ENCODE peak calls at places on chromosomes 7 and 10, in ten cellular contexts. Z, W, R, E, V, G, B, Q, O and U are unnamed samples.

GRCh38 chr7:47787249-47788069 is 160.8 kb downstream of the PKD1L1 start:
- DNase-seq in V (no peak), Q (no peak), R (no peak), E (no peak), G (no peak), O (no peak), Z (no peak), W (no peak), B (no peak), U (no peak)

GRCh38 chr7:33904680-33905388 is 505 bp upstream of the BMPER start:
- DNase-seq in V (no peak), E (peak; percentile 69), W (peak; percentile 40), Z (peak; percentile 55), R (no peak), B (no peak), O (peak; percentile 53), G (no peak), Q (peak; percentile 72), U (peak; percentile 79)

GRCh38 chr7:56046728-56047445 is 4.4 kb downstream of the PSPH start:
- DNase-seq in E (no peak), O (no peak), Q (peak; percentile 94), Z (no peak), V (no peak), W (peak; percentile 44), B (peak; percentile 72), G (no peak), R (no peak), U (peak; percentile 91)

GRCh38 chr7:46202379-46202778 is 281.3 kb upstream of the IGFBP3 start:
- DNase-seq in Q (no peak), V (no peak), W (no peak), G (no peak), Z (no peak), B (no peak), R (no peak), E (no peak), O (no peak), U (peak; percentile 26)

GRCh38 chr10:116147162-116147906 is 125.7 kb downstream of the GFRA1 start:
- DNase-seq in B (no peak), O (peak; percentile 12), G (no peak), W (no peak), Z (no peak), V (no peak), E (no peak), Q (no peak), R (no peak), U (no peak)

GRCh38 chr10:71280825-71281224 is 38.2 kb upstream of the SLC29A3 start:
- DNase-seq in E (no peak), R (no peak), B (no peak), Z (no peak), O (no peak), W (no peak), Q (no peak), G (no peak), V (no peak), U (no peak)

GRCh38 chr10:46094931-46095755 is 49.1 kb upstream of the MSMB start:
- DNase-seq in B (no peak), O (no peak), Z (peak; percentile 50), V (no peak), R (peak; percentile 28), G (no peak), W (no peak), Q (no peak), E (no peak), U (no peak)

GRCh38 chr7:80699030-80699638 is 60.7 kb downstream of the CD36 start:
- DNase-seq in E (no peak), G (no peak), B (no peak), V (no peak), O (peak; percentile 55), Q (peak; percentile 53), R (peak; percentile 41), Z (no peak), W (no peak), U (peak; percentile 71)

GRCh38 chr7:99679032-99679399 is 780 bp downstream of the CYP3A5 start:
- DNase-seq in V (no peak), O (no peak), R (no peak), B (no peak), G (no peak), W (peak; percentile 32), Z (no peak), E (no peak), Q (peak; percentile 14), U (no peak)

GRCh38 chr10:49187950-49188761 is at the start of gene TMEM273:
- DNase-seq in G (no peak), Z (peak; percentile 84), O (peak; percentile 59), V (no peak), W (peak; percentile 49), B (no peak), Q (no peak), E (peak; percentile 84), R (peak; percentile 83), U (no peak)

GRCh38 chr7:4479367-4480039 is 202.6 kb upstream of the FOXK1 start:
- DNase-seq in B (no peak), R (peak; percentile 51), Q (no peak), W (no peak), V (no peak), E (no peak), G (no peak), Z (no peak), O (peak; percentile 50), U (peak; percentile 79)

GRCh38 chr10:35843524-35844171 is 201.6 kb upstream of the FZD8 start:
- DNase-seq in G (no peak), E (no peak), O (no peak), Z (no peak), R (no peak), W (peak; percentile 34), V (no peak), Q (no peak), B (no peak), U (peak; percentile 32)

GRCh38 chr7:90957883-90958282 is 306.4 kb upstream of the FZD1 start:
- DNase-seq in B (no peak), G (no peak), O (no peak), Q (no peak), Z (no peak), R (no peak), W (no peak), E (no peak), V (no peak), U (peak; percentile 55)

GRCh38 chr10:42988517-42989395 is 88.1 kb upstream of the RET start:
- DNase-seq in E (no peak), Q (no peak), B (no peak), G (no peak), Z (no peak), V (no peak), W (no peak), O (no peak), R (no peak), U (no peak)

GRCh38 chr7:58316-58715 is 134.1 kb upstream of the FAM20C start:
- DNase-seq in W (no peak), O (no peak), V (no peak), R (no peak), G (no peak), E (no peak), Z (peak; percentile 8), Q (no peak), B (no peak), U (no peak)

DNA sequence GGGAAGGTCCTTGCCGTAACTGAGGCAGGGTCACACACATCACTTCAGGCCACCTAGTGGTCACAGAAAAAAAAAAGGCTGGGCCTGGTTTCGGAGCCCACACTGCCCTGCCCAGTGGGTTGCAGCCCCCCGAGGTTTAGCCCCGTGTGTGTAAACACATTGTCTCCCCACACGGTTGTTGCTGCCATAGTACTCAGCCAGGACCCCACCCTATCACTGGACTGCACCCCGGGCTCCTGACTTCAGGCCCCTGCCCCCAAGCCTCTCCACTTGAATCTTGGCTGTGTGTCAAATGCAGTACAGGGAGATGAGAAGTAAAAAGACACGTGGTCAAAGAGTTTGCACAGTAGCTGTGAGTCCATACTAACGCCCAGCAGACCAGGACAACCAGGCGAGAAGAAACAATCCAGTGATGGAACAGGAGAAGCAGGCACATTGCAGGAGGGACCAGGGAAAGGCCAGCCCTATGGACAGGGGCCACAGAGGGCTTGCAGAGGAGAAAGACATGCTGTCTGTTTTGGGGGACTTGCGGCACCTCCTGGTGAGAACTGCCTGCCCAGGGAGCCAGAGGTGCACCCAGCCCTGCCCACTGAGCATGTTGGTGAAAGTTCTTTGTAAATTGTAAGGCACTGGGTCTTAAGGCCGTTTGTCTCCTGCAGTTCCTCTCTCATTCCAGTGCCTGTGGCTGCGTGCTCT is 91.3 kb upstream of the MACROH2A2 start:
- DNase-seq in Z (no peak), O (no peak), E (no peak), V (no peak), W (peak; percentile 16), G (no peak), Q (no peak), B (no peak), R (peak; percentile 45), U (peak; percentile 17)
- TF ChIP-seq CTCF in Z (peak; percentile 21), O (peak; percentile 19), E (no peak), V (no peak), W (no peak), G (no peak), Q (peak; percentile 25), B (peak; percentile 25), R (peak; percentile 77), U (peak; percentile 49)

DNA sequence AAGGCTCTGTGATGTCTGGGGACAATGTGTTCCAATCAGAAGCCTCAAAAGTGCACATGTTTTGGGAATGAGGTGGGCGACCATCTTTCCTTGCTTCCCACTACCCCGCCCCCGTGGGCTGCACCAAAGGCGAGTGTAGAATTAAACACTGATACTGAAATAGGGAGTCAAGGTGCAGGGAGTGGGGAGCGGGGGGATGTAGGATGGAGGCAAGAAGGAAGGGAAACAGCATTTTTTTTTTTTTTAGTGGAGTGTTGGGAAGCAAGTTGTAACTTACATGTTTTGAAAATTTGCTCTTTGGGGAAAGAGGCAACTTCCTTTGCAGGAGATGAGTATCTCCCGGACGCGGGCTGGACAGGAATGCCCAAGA is 484 bp upstream of the DLX5 start:
- DNase-seq in R (no peak), Z (no peak), W (no peak), O (no peak), B (no peak), E (no peak), V (no peak), G (no peak), Q (no peak), U (no peak)
- H3K4me3 ChIP-seq in R (no peak overlapping the region), Z (no peak overlapping the region), W (peak overlapping the region; percentile 24), O (no peak overlapping the region), B (no peak overlapping the region), E (peak overlapping the region; percentile 42), V (peak overlapping the region; percentile 66), G (peak overlapping the region; percentile 56), Q (no peak overlapping the region), U (no peak overlapping the region)

GRCh38 chr10:1100691-1101368 is 44.6 kb downstream of the WDR37 start:
- DNase-seq in W (no peak), B (no peak), G (no peak), E (no peak), Q (no peak), R (no peak), Z (no peak), V (no peak), O (no peak), U (no peak)
- TF ChIP-seq CTCF in W (no peak), B (no peak), G (no peak), E (no peak), Q (no peak), R (peak; percentile 23), Z (no peak), V (no peak), O (no peak), U (no peak)

DNA sequence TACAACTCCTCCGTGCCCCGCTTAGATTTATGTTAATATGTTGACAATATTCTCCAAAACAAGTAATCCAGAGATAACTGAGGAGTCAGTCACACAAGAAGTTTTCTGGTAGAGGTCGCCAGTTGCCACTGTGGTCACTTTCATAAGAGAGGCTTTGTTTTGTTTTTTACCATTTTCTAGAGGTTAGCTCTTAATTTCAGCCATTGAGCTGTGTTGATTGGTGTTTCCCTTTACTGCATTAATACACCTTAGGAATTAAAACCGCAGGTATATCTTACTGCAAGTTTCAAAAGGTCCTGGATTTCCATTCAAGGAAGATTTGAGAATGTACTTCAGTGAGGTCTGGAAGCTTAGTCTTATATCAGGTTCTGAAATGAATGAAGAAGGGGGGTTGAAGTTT is 3.5 kb downstream of the BMI1 start:
- DNase-seq in W (no peak), Z (no peak), O (no peak), E (no peak), B (no peak), G (no peak), V (no peak), Q (no peak), R (no peak), U (no peak)
- H3K4me3 ChIP-seq in W (no peak overlapping the region), Z (no peak overlapping the region), O (peak overlapping the region; percentile 70), E (peak overlapping the region; percentile 53), B (no peak overlapping the region), G (peak overlapping the region; percentile 83), V (peak overlapping the region; percentile 76), Q (no peak overlapping the region), R (peak overlapping the region; percentile 61), U (no peak overlapping the region)